ENCODE peak calls at places on chromosomes 4 and X, in eight cellular contexts. N is suprapubic skin; I is upper lobe of right lung; O is ovary; Y is CD8-positive, alpha-beta T cell; F is breast epithelium; W is CD4-positive, alpha-beta memory T cell; U is colonic mucosa. P is an unnamed sample. For H3K4me1, the result is how much of the 10 kb centered on the place peaks cover.

GRCh38 chrX:131792789-131793462 is 230.2 kb upstream of the STK26 start:
- DNase-seq in F (peak), O (peak), N (peak), W (peak), Y (no peak), U (peak), I (no peak), P (peak)

GRCh38 chr4:108287834-108288413 is 119.2 kb upstream of the LEF1 start:
- DNase-seq in O (no peak), W (no peak), N (no peak), F (no peak), U (no peak), I (no peak), Y (no peak), P (no peak)

GRCh38 chr4:182413550-182413949 is 170.3 kb downstream of the TENM3 start:
- DNase-seq in U (no peak), W (no peak), Y (no peak), O (no peak), N (no peak), I (no peak), F (no peak), P (no peak)

GRCh38 chrX:50818986-50819385 is 5.0 kb upstream of the SHROOM4 start:
- DNase-seq in F (no peak), U (no peak), W (no peak), O (no peak), I (no peak), N (no peak), Y (no peak), P (no peak)

GRCh38 chrX:36856849-36857248 is 151.3 kb upstream of the FAM47C start:
- DNase-seq in O (no peak), I (no peak), F (no peak), Y (no peak), N (no peak), W (no peak), U (no peak), P (no peak)

GRCh38 chr4:84583871-84584373 is 995 bp downstream of the CDS1 start:
- DNase-seq in U (no peak), W (peak), Y (no peak), F (no peak), N (no peak), O (no peak), I (no peak), P (no peak)

GRCh38 chr4:55397521-55398321 is 2.0 kb downstream of the TMEM165 start:
- DNase-seq in U (no peak), O (no peak), I (no peak), F (no peak), W (no peak), Y (no peak), N (no peak), P (no peak)

GRCh38 chr4:31983246-31983645 is 1263.1 kb downstream of the PCDH7 start:
- DNase-seq in O (no peak), Y (no peak), W (no peak), I (no peak), F (no peak), U (no peak), N (no peak), P (no peak)

GRCh38 chr4:78864405-78865024 is 74.7 kb downstream of the PAQR3 start:
- DNase-seq in I (no peak), N (no peak), Y (no peak), U (no peak), O (no peak), W (peak), F (no peak), P (no peak)

GRCh38 chrX:50161143-50161542 is 39.7 kb downstream of the AKAP4 start:
- DNase-seq in N (no peak), F (no peak), Y (no peak), I (no peak), O (no peak), W (no peak), U (no peak), P (no peak)

GRCh38 chr4:16969696-16970135 is 71.3 kb upstream of the LDB2 start:
- DNase-seq in N (no peak), W (no peak), I (no peak), U (peak), O (no peak), Y (no peak), F (no peak), P (no peak)

GRCh38 chr4:1826531-1827350 is 29.2 kb downstream of the LETM1 start:
- DNase-seq in N (no peak), U (no peak), F (no peak), Y (no peak), W (no peak), O (no peak), I (no peak), P (no peak)

GRCh38 chr4:26032142-26032541 is 118.1 kb downstream of the SMIM20 start:
- DNase-seq in Y (no peak), I (no peak), U (no peak), F (no peak), N (no peak), O (no peak), W (no peak), P (no peak)

GRCh38 chr4:143939528-143939927 is 34.2 kb upstream of the GYPE start:
- DNase-seq in W (no peak), Y (no peak), N (no peak), O (no peak), U (no peak), F (no peak), I (no peak), P (no peak)

GRCh38 chr4:87092389-87093141 is 127.9 kb downstream of the KLHL8 start:
- DNase-seq in F (peak), O (no peak), Y (no peak), I (peak), N (peak), W (no peak), U (peak), P (no peak)

GRCh38 chrX:43500996-43501694 is 155.0 kb upstream of the MAOA start:
- DNase-seq in O (no peak), Y (no peak), U (no peak), I (no peak), N (no peak), W (no peak), F (no peak), P (no peak)

GRCh38 chr4:134027931-134028330 is 173.7 kb downstream of the PABPC4L start:
- DNase-seq in F (no peak), N (no peak), U (no peak), O (no peak), Y (no peak), I (no peak), W (no peak), P (no peak)

GRCh38 chr4:1218892-1219552 is 29.9 kb downstream of the CTBP1 start:
- DNase-seq in W (no peak), U (no peak), N (no peak), Y (no peak), I (no peak), F (no peak), O (no peak), P (no peak)

GRCh38 chr4:148007303-148007702 is 275.4 kb downstream of the ARHGAP10 start:
- DNase-seq in O (no peak), W (no peak), U (no peak), N (no peak), F (no peak), I (no peak), Y (no peak), P (no peak)

GRCh38 chr4:27089186-27089585 is 228.5 kb downstream of the STIM2 start:
- DNase-seq in N (no peak), O (no peak), U (no peak), I (no peak), Y (no peak), F (no peak), W (no peak), P (no peak)

GRCh38 chrX:107751127-107751526 is 24.5 kb downstream of the TSC22D3 start:
- DNase-seq in I (no peak), O (no peak), N (no peak), W (no peak), Y (no peak), U (no peak), F (no peak), P (no peak)

GRCh38 chr4:110799171-110799570 is 176.3 kb upstream of the PITX2 start:
- DNase-seq in U (no peak), W (no peak), I (no peak), Y (no peak), N (no peak), F (no peak), O (no peak), P (no peak)

GRCh38 chr4:146333187-146333894 is 119.0 kb downstream of the REELD1 start:
- DNase-seq in N (no peak), F (no peak), I (no peak), O (no peak), W (no peak), Y (no peak), U (no peak), P (no peak)

GRCh38 chr4:57077550-57078311 is 32.5 kb downstream of the IGFBP7 start:
- DNase-seq in N (no peak), Y (no peak), U (no peak), F (no peak), W (no peak), I (no peak), O (no peak), P (no peak)

GRCh38 chr4:98444371-98444770 is 183.2 kb downstream of the RAP1GDS1 start:
- DNase-seq in F (no peak), I (no peak), U (no peak), N (no peak), Y (no peak), O (no peak), W (no peak), P (no peak)

GRCh38 chrX:44344687-44345086 is 1.2 kb upstream of the EFHC2 start:
- DNase-seq in Y (no peak), U (no peak), I (no peak), F (no peak), W (peak), N (no peak), O (no peak), P (no peak)

GRCh38 chrX:110541266-110541665 is 182.6 kb downstream of the RTL9 start:
- DNase-seq in Y (no peak), N (no peak), I (no peak), W (no peak), U (no peak), O (no peak), F (no peak), P (no peak)

GRCh38 chr4:48021086-48021485 is 4.5 kb downstream of the NIPAL1 start:
- DNase-seq in I (no peak), F (no peak), O (no peak), W (no peak), N (no peak), Y (no peak), U (no peak), P (no peak)

GRCh38 chr4:85474818-85475630 is at the start of gene ARHGAP24:
- DNase-seq in Y (no peak), N (peak), I (peak), F (peak), O (peak), W (no peak), U (peak), P (peak)

GRCh38 chrX:49001521-49002090 is 458 bp downstream of the GRIPAP1 start:
- DNase-seq in I (peak), O (no peak), U (peak), W (no peak), N (no peak), F (no peak), Y (peak), P (peak)

GRCh38 chrX:19870710-19871490 is 16.5 kb downstream of the SH3KBP1 start:
- DNase-seq in O (no peak), N (no peak), Y (no peak), W (no peak), U (no peak), F (no peak), I (no peak), P (no peak)

GRCh38 chrX:19876962-19877361 is 10.4 kb downstream of the SH3KBP1 start:
- DNase-seq in N (no peak), Y (no peak), F (no peak), I (no peak), W (no peak), O (no peak), U (no peak), P (no peak)

GRCh38 chrX:19875051-19875432 is 12.4 kb downstream of the SH3KBP1 start:
- DNase-seq in I (no peak), U (no peak), Y (no peak), N (no peak), W (no peak), O (no peak), F (no peak), P (no peak)

GRCh38 chrX:19877431-19877830 is 10.0 kb downstream of the SH3KBP1 start:
- DNase-seq in F (no peak), I (no peak), W (no peak), U (no peak), O (no peak), N (no peak), Y (no peak), P (no peak)

GRCh38 chrX:19874391-19875050 is 12.9 kb downstream of the SH3KBP1 start:
- DNase-seq in I (no peak), U (no peak), O (no peak), Y (no peak), F (no peak), W (no peak), N (no peak), P (no peak)
- H3K4me1 ChIP-seq in I (under half), U (under half), O (under half), Y (under half), F (under half), W (under half), N (under half), P (under half)

GRCh38 chr4:6470502-6471302 is 1.7 kb downstream of the PPP2R2C start:
- DNase-seq in N (peak), I (peak), U (peak), W (no peak), F (no peak), O (peak), Y (no peak), P (peak)
- H3K4me3 ChIP-seq in N (peak), I (peak), U (peak), W (no peak), F (peak), O (peak), Y (no peak), P (peak)

DNA sequence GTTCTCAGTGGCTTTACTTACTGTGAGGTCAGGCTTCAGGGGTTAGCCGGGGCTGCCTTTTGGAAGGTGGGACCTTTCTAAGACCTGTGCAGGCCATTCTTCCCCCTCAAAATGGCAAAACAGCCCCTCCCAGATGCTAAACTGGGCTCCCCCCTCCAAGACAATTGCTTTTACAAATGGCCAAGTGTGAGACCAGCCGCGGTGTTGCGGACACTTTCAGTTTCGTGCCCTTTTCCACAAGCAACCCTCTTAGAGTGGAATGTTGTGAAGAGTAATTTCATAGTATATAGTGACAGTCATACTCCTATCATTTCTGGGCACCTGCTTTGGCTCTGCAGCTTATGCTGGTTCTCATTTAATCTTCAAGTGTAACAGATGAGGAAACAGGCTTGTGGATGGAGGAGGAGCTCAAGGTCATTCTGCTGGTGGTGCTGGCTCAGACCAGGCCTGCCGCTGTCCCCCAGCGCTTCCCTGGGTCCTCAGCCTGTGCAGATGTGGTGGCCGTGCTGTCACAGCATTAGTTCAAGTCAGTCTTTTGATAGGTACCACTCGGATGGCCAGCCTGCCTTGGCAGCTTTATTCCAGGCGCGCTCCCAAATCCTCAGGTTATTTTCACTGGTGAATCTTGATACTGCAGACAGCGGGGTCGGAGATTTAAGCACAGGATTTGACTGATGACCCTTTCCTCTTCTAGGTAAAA is 55.0 kb upstream of the TADA2B start:
- DNase-seq in O (no peak), F (no peak), W (no peak), N (no peak), I (no peak), U (no peak), Y (no peak), P (no peak)
- H3K4me1 ChIP-seq in O (under half), F (under half), W (half or more), N (half or more), I (half or more), U (under half), Y (half or more), P (under half)

GRCh38 chrX:6226646-6227444 is 1.8 kb downstream of the NLGN4X start:
- DNase-seq in F (no peak), O (peak), W (no peak), I (no peak), Y (no peak), U (no peak), N (no peak), P (peak)

GRCh38 chrX:6228720-6229119 is at the start of gene NLGN4X:
- DNase-seq in I (no peak), Y (no peak), O (peak), N (no peak), W (no peak), F (no peak), U (no peak), P (no peak)

GRCh38 chrX:6225307-6226052 is 3.2 kb downstream of the NLGN4X start:
- DNase-seq in O (peak), W (no peak), I (no peak), U (no peak), N (no peak), F (no peak), Y (no peak), P (no peak)

GRCh38 chrX:6226053-6226645 is 2.5 kb downstream of the NLGN4X start:
- DNase-seq in O (peak), W (no peak), F (no peak), Y (no peak), I (no peak), N (no peak), U (no peak), P (no peak)

GRCh38 chrX:6227445-6227820 is 1.2 kb downstream of the NLGN4X start:
- DNase-seq in Y (no peak), W (no peak), O (peak), F (no peak), N (no peak), I (no peak), U (no peak), P (no peak)
- H3K4me3 ChIP-seq in Y (no peak), W (no peak), O (peak), F (peak), N (peak), I (peak), U (no peak), P (no peak)

GRCh38 chrX:29491659-29492058 is 723.7 kb upstream of the MAGEB2 start:
- DNase-seq in W (no peak), Y (no peak), N (no peak), I (no peak), U (no peak), F (no peak), O (no peak), P (no peak)
- H3K4me1 ChIP-seq in W (under half), Y (under half), N (under half), I (under half), U (under half), F (under half), O (under half), P (under half)

P was measured in aorta.